ENCODE peak calls at places on chromosomes 7 and 10, in four cellular contexts. N is SK-N-SH, H is HepG2, O is K562. X is an unnamed sample.

GRCh38 chr10:49667991-49668390 is 11.5 kb upstream of the C10orf53 start:
- DNase-seq in N (no peak), H (no peak), O (no peak), X (no peak)

GRCh38 chr10:86113501-86113900 is 253.1 kb downstream of the GRID1 start:
- DNase-seq in N (no peak), H (no peak), O (no peak), X (no peak)

GRCh38 chr7:21902240-21902639 is 43.5 kb downstream of the CDCA7L start:
- DNase-seq in N (no peak), H (no peak), O (no peak), X (no peak)

GRCh38 chr7:4726051-4726450 is 44.0 kb downstream of the FOXK1 start:
- DNase-seq in N (no peak), H (no peak), O (no peak), X (no peak)

GRCh38 chr7:158885624-158886023 is 29.3 kb downstream of the DYNC2I1 start:
- DNase-seq in N (peak), H (peak), O (peak), X (no peak)

GRCh38 chr7:29564455-29565185 is 985 bp downstream of the PRR15 start:
- DNase-seq in N (peak), H (peak), O (no peak), X (no peak)

GRCh38 chr10:120969219-120969645 is 118.1 kb downstream of the WDR11 start:
- DNase-seq in N (no peak), H (no peak), O (no peak), X (no peak)

GRCh38 chr7:23373151-23374004 is 74.2 kb downstream of the MALSU1 start:
- DNase-seq in N (no peak), H (no peak), O (no peak), X (no peak)

GRCh38 chr7:118104812-118105441 is 79.0 kb upstream of the LSM8 start:
- DNase-seq in N (peak), H (no peak), O (peak), X (peak)

GRCh38 chr7:43572516-43573049 is 10.3 kb upstream of the STK17A start:
- DNase-seq in N (no peak), H (no peak), O (peak), X (peak)

GRCh38 chr7:753190-753589 is 26.1 kb upstream of the PRKAR1B start:
- DNase-seq in N (no peak), H (no peak), O (no peak), X (no peak)

GRCh38 chr7:751826-752225 is 24.7 kb upstream of the PRKAR1B start:
- DNase-seq in N (no peak), H (no peak), O (no peak), X (no peak)

GRCh38 chr7:749121-749520 is 22.0 kb upstream of the PRKAR1B start:
- DNase-seq in N (peak), H (no peak), O (no peak), X (no peak)

GRCh38 chr7:748446-748845 is 21.4 kb upstream of the PRKAR1B start:
- DNase-seq in N (no peak), H (no peak), O (no peak), X (no peak)

DNA sequence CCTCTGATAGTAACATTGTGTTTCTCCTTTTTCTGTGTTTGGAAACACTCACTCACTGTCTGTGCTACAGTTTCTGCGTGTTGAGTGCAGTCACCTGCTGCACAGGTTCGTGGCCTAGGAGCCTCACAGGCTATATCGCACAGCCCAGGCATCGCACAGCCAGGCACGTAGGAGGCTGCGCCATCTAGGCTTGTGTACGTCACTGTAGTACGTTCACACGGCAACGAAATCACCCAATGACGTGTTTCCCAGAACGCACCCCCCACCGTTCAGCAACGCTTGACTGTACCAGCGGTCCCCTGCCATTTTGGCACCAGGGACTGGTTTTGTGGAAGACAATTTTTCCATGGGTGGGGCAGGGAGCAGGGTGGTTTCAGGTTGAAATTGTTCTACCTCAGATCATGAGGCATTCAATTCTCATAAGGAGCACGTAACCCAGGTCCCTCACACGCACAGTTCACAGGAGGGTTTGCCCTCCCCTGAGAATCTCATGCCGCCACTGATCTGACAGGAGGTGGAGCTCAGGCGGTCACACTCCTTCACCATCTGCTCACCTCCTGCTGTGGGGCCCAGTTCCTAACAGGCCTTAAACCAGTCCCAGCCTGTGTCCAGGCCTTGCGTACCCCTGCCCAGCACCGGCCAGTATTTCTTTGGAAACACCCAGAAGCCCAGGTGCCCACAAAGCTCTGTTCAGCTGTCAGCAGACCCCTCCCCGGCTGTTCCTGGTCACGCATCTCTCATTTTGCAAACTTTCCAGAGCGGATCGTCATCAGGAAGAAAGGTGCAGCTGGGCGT is 23.2 kb upstream of the PRKAR1B start:
- DNase-seq in N (no peak), H (no peak), O (no peak), X (no peak)
- TF ChIP-seq ELF1 in N (no peak), H (no peak), O (no peak), X (no peak)

DNA sequence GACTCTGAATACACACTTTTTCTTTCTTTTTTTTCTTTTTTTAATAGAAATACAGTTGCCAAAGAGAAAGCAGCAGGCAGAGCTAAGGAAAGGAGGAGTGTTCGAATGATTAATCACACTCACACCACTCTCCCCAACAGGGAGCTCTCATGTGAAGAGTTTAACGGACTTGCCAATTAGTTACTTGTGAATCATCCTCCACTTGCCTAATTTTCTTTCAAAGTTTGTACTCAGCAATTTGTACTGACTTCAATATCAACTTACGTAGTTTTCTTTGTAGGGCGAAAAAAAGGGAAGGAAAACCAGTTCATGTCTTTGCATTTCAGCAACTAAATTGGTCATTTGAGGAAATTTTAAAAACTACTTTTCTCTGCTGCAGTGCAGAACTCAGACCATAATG is 109.2 kb downstream of the PIP4K2A start:
- DNase-seq in N (no peak), H (no peak), O (no peak), X (no peak)
- TF ChIP-seq ELF1 in N (no peak), H (no peak), O (no peak), X (no peak)

GRCh38 chr7:151727579-151728285 is 149.2 kb downstream of the PRKAG2 start:
- DNase-seq in N (peak), H (no peak), O (peak), X (peak)
- TF ChIP-seq ELF1 in N (no peak), H (no peak), O (no peak), X (no peak)

DNA sequence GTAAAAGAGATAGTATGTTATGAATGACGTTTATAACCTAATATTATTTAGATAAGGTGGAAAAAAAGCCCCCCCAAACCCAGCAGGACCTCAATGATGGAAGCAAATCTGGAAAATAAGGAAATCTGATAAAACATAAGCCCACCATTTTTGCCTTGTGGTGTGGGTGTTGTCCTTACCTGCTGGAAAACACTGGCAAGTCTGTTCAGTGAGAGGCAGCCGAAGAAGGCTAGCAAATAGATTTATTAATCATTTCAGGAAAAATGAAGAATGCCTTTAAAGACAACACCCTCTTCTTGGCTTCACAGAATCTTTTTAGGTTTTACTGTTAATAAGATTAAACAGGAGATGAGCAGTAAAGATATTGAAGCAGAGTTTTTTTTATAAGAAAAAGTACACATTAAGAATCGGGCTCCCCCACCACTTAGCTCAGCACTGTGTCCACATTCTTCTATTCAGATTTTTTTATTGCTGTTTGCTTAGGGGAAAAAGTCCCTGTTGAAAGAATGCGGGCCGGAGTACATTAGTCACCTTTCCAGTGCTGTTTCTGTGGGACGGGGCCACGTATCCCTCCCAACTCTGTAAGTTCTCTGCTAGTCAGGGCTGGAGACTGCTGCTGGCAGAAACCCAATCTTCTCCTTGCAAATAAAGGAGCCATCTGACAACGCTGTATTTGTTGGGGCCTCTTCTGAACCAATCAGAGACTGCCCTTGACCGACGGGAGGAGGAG is 104.1 kb downstream of the EVX1 start:
- DNase-seq in N (peak), H (peak), O (no peak), X (peak)
- TF ChIP-seq ELF1 in N (no peak), H (no peak), O (no peak), X (no peak)